ENCODE peak calls at places on chromosome 6, in seven cellular contexts. S, T, U, D, Q, C and L are unnamed samples.

GRCh38 chr6:11093065-11093590 is 506 bp upstream of the SMIM13 start:
- DNase-seq in S (peak), T (no peak), U (no peak), D (peak), Q (no peak), C (no peak), L (no peak)

GRCh38 chr6:140744648-140745320 is 1370.3 kb upstream of the CITED2 start:
- DNase-seq in S (no peak), T (no peak), U (no peak), D (peak), Q (no peak), C (no peak), L (no peak)

GRCh38 chr6:108874470-108875160 is 26.4 kb downstream of the ARMC2 start:
- DNase-seq in S (no peak), T (no peak), U (no peak), D (no peak), Q (no peak), C (no peak), L (peak)

GRCh38 chr6:29760328-29760727 is 37.1 kb downstream of the HLA-F start:
- DNase-seq in S (no peak), T (no peak), U (no peak), D (peak), Q (no peak), C (no peak), L (no peak)

GRCh38 chr6:145529582-145529981 is 205.7 kb downstream of the EPM2A start:
- DNase-seq in S (no peak), T (no peak), U (no peak), D (no peak), Q (no peak), C (no peak), L (no peak)

GRCh38 chr6:127343753-127344659 is 597 bp upstream of the ECHDC1 start:
- DNase-seq in S (peak), T (no peak), U (no peak), D (peak), Q (no peak), C (peak), L (no peak)

GRCh38 chr6:163507965-163508364 is 93.4 kb downstream of the QKI start:
- DNase-seq in S (no peak), T (no peak), U (no peak), D (no peak), Q (no peak), C (no peak), L (no peak)

GRCh38 chr6:40671338-40672050 is 84.3 kb upstream of the LRFN2 start:
- DNase-seq in S (no peak), T (no peak), U (no peak), D (no peak), Q (no peak), C (peak), L (no peak)

GRCh38 chr6:154403803-154404202 is 47.2 kb upstream of the IPCEF1 start:
- DNase-seq in S (no peak), T (no peak), U (no peak), D (no peak), Q (no peak), C (no peak), L (no peak)

GRCh38 chr6:27280064-27280539 is 32.0 kb downstream of the POM121L2 start:
- DNase-seq in S (peak), T (peak), U (peak), D (peak), Q (peak), C (peak), L (no peak)

GRCh38 chr6:118509009-118509617 is 39.0 kb upstream of the PLN start:
- DNase-seq in S (peak), T (no peak), U (no peak), D (peak), Q (peak), C (peak), L (no peak)

GRCh38 chr6:31776961-31777666 is at the start of gene VWA7:
- DNase-seq in S (peak), T (peak), U (peak), D (peak), Q (peak), C (peak), L (peak)

GRCh38 chr6:24796616-24797290 is 2.0 kb downstream of the ARMH2 start:
- DNase-seq in S (no peak), T (no peak), U (no peak), D (no peak), Q (no peak), C (no peak), L (no peak)

GRCh38 chr6:108771421-108771820 is 76.8 kb upstream of the ARMC2 start:
- DNase-seq in S (no peak), T (no peak), U (no peak), D (no peak), Q (no peak), C (no peak), L (no peak)

GRCh38 chr6:43917878-43918382 is 147.9 kb downstream of the VEGFA start:
- DNase-seq in S (no peak), T (no peak), U (no peak), D (peak), Q (no peak), C (no peak), L (no peak)

GRCh38 chr6:43817192-43817591 is 47.2 kb downstream of the VEGFA start:
- DNase-seq in S (peak), T (peak), U (peak), D (peak), Q (peak), C (peak), L (no peak)

GRCh38 chr6:81878479-81878878 is 126.0 kb upstream of the TENT5A start:
- DNase-seq in S (no peak), T (no peak), U (no peak), D (no peak), Q (no peak), C (no peak), L (no peak)

GRCh38 chr6:166474721-166475565 is 92.2 kb upstream of the MPC1 start:
- DNase-seq in S (no peak), T (no peak), U (no peak), D (no peak), Q (no peak), C (no peak), L (no peak)

GRCh38 chr6:26556263-26557070 is 18.3 kb downstream of the HMGN4 start:
- DNase-seq in S (no peak), T (peak), U (peak), D (peak), Q (peak), C (peak), L (no peak)

GRCh38 chr6:81120280-81120679 is 632.2 kb downstream of the TENT5A start:
- DNase-seq in S (no peak), T (no peak), U (no peak), D (no peak), Q (no peak), C (no peak), L (no peak)

GRCh38 chr6:129493396-129493902 is 216.5 kb downstream of the ARHGAP18 start:
- DNase-seq in S (no peak), T (no peak), U (no peak), D (no peak), Q (peak), C (peak), L (no peak)

DNA sequence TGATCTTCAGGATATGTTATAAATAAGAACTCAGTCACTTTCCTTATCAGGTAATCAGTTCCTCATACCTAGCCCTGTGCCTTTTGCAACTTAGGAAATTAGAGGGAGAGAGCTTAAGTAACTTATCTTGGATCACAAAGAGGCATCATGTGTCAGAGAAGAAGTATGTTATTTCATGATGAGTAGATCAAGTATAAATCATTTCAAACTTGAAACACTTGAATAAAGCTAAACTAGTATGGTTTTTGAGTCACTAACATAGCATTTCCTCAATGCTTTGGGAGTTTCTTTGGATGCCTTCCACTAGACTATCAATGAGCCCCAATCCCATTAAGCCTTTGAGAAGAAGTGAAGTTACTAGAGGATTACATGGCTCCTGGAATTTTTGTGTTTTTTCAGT is 102.6 kb upstream of the TNFAIP3 start:
- DNase-seq in S (no peak), T (no peak), U (no peak), D (no peak), Q (no peak), C (no peak), L (no peak)
- TF ChIP-seq SP1 in S (no peak), T (no peak), U (no peak), D (no peak), Q (no peak), C (no peak), L (no peak)

DNA sequence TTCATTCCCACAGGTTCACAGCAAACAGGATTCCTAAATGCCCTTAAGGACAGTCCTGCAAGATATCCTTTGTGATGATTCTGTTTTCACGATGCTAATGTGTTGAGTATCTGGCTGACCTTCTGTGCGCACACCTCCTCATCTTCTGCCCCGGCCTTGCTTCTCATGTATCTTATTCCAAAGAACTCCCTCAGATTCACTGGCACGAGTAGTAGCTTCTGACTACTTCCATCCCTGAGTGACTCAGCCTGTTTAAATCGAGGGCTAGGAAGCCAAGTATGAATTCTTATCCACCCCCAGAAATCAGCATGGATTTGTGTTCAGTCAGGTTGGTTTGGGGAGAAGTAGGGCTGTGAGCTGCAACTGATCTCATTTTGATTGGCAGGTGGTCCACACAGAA is 190.2 kb upstream of the SNX9 start:
- DNase-seq in S (no peak), T (no peak), U (no peak), D (no peak), Q (no peak), C (no peak), L (no peak)
- TF ChIP-seq SP1 in S (no peak), T (no peak), U (no peak), D (no peak), Q (no peak), C (no peak), L (no peak)

DNA sequence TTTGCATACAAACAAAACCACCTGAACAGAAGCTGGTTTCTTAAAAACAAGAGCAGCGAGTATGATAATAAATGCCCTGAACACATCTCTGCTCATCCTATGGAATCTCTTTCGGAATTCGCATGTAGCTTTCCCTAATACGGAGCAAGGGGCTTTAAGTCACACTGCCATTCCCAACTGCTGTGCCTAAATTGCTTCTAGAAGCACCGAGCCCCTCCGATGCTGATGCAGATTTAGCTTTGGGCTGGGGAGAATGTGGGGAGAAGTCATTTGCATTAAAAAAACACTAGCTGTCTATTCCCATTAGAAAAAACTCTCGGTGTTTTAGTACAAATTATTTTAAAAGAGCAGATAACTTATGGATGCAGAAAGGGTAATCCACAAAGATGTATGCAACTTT is 76.9 kb downstream of the CD83 start:
- DNase-seq in S (no peak), T (peak), U (no peak), D (no peak), Q (no peak), C (no peak), L (no peak)
- TF ChIP-seq SP1 in S (no peak), T (no peak), U (no peak), D (no peak), Q (no peak), C (no peak), L (no peak)

DNA sequence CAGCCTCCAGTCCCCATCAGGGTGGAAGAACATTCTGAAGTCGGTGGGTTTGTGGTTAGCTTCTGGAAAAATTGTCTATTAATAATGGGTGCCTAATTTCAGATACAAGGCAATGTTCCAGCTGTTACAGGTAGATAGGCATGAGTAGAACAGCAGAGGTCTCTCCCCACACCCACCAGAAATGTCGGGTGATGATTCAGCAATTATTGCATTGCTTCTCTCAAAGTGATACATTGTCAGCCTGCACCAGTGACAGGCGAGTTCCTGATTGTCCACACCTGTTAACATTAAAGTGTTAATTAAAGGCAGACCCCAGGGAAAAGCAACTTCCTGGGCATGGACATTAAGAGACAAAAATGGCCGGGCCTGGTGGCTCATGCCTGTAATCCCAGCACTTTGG is 18.9 kb upstream of the CLVS2 start:
- DNase-seq in S (no peak), T (no peak), U (no peak), D (no peak), Q (no peak), C (no peak), L (no peak)
- TF ChIP-seq SP1 in S (no peak), T (no peak), U (no peak), D (no peak), Q (no peak), C (no peak), L (no peak)

DNA sequence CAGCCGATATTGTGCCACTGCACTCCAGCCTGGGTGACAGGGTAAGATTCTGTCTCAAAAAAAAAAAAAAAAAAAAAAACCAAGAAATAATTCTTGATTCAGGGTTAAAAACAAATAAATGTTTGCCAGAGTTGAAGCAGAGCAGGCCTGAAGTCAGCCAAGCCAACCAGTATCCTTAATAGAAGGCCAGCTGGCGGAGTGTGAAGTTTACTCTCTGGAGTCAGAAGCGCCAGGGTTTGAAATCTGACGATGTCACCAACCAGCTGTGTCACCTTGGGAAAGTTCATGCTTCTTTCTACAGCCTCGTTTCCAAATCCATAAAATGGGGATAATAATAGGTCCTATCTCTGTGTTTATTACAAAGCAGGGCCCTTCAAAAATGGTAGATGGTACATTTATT is 73.0 kb upstream of the ENPP5 start:
- DNase-seq in S (no peak), T (no peak), U (no peak), D (no peak), Q (no peak), C (no peak), L (no peak)
- TF ChIP-seq SP1 in S (no peak), T (no peak), U (no peak), D (no peak), Q (no peak), C (no peak), L (no peak)

GRCh38 chr6:132334517-132334876 is 66.8 kb downstream of the MOXD1 start:
- DNase-seq in S (no peak), T (no peak), U (no peak), D (no peak), Q (no peak), C (no peak), L (no peak)
- TF ChIP-seq SP1 in S (no peak), T (no peak), U (no peak), D (no peak), Q (no peak), C (no peak), L (no peak)

GRCh38 chr6:16157909-16158308 is 29.0 kb downstream of the MYLIP start:
- DNase-seq in S (no peak), T (no peak), U (no peak), D (peak), Q (no peak), C (no peak), L (no peak)
- TF ChIP-seq SP1 in S (no peak), T (no peak), U (no peak), D (no peak), Q (no peak), C (no peak), L (no peak)